ENCODE peak calls at places on chromosomes 4 and X, in six cellular contexts. T is HCEC 1CT; W is activated T-helper 1 cell treated with anti-CD3 and anti-CD28 coated beads, Interleukin-12 subunit alpha, Interleukin-12 subunit beta, Interleukin-2, Interleukin-4 antibody, amounts not matched to agents 30 ng/mL and 10 ng/mL and 1 ng/mL, durations not matched to agents 14 hours and 24 hours and 36 hours; S is A172; M is sciatic nerve; P is stimulated activated naive B cell treated with anti-CD40 and anti-IgM and Interleukin-4, amounts not matched to agents 10 μg/mL and 1 μg/mL and 100 μg/mL, for 72 hours. G is an unnamed sample.

GRCh38 chr4:46975841-46976551 is 17.4 kb downstream of the GABRA4 start:
- DNase-seq in M (no peak), P (no peak), S (no peak), T (no peak), W (no peak), G (peak; percentile 23)

GRCh38 chr4:110091426-110091825 is 107.0 kb downstream of the ELOVL6 start:
- DNase-seq in T (peak; percentile 80), W (no peak), M (no peak), P (no peak), S (no peak), G (no peak)

GRCh38 chr4:173917255-173917960 is 366.1 kb downstream of the FBXO8 start:
- DNase-seq in M (no peak), S (peak; percentile 7), P (no peak), T (peak; percentile 73), W (no peak), G (no peak)

GRCh38 chrX:24646745-24647182 is 383 bp downstream of the PCYT1B start:
- DNase-seq in S (no peak), T (no peak), W (no peak), P (no peak), M (no peak), G (no peak)

GRCh38 chr4:20829958-20830357 is 129.7 kb downstream of the PACRGL start:
- DNase-seq in W (no peak), P (no peak), M (no peak), T (peak; percentile 49), S (no peak), G (no peak)

GRCh38 chr4:67451464-67451863 is 93.8 kb downstream of the CENPC start:
- DNase-seq in T (peak; percentile 16), P (no peak), M (no peak), W (no peak), S (peak; percentile 4), G (no peak)

GRCh38 chrX:107871136-107871535 is 45.5 kb downstream of the MID2 start:
- DNase-seq in T (no peak), S (no peak), M (no peak), W (no peak), P (no peak), G (no peak)

GRCh38 chr4:132396636-132397035 is 752.5 kb upstream of the PCDH10 start:
- DNase-seq in M (no peak), S (no peak), T (peak; percentile 1), W (no peak), P (no peak), G (no peak)

GRCh38 chrX:13742397-13743176 is 8.0 kb downstream of the OFD1 start:
- DNase-seq in P (peak; percentile 40), T (no peak), W (peak; percentile 8), S (no peak), M (no peak), G (peak; percentile 91)

GRCh38 chr4:15695240-15695699 is 7.6 kb upstream of the BST1 start:
- DNase-seq in W (no peak), T (peak; percentile 86), S (peak; percentile 99), P (no peak), M (no peak), G (no peak)